ENCODE peak calls at places on chromosomes 13 and 19, in six cellular contexts. One of them, this sample, is unnamed.

GRCh38 chr13:38980628-38981078 is 10.0 kb downstream of the STOML3 start:
- DNase-seq in kidney: no peak
- DNase-seq in pancreas: no peak
- DNase-seq in AG04450: no peak
- DNase-seq in brain microvascular endothelial cell: no peak
- DNase-seq in breast epithelium: no peak
- DNase-seq in this sample: no peak

GRCh38 chr13:112060899-112061366 is 6.0 kb upstream of the SOX1 start:
- DNase-seq in AG04450: no peak
- DNase-seq in breast epithelium: no peak
- DNase-seq in brain microvascular endothelial cell: no peak
- DNase-seq in pancreas: no peak
- DNase-seq in kidney: no peak
- DNase-seq in this sample: no peak

GRCh38 chr13:113535381-113535781 is 44.9 kb upstream of the DCUN1D2 start:
- DNase-seq in breast epithelium: no peak
- DNase-seq in pancreas: no peak
- DNase-seq in brain microvascular endothelial cell: no peak
- DNase-seq in kidney: peak; percentile 37
- DNase-seq in AG04450: no peak
- DNase-seq in this sample: no peak

GRCh38 chr13:41905600-41906254 is 55.2 kb downstream of the VWA8 start:
- DNase-seq in brain microvascular endothelial cell: no peak
- DNase-seq in pancreas: no peak
- DNase-seq in kidney: no peak
- DNase-seq in breast epithelium: no peak
- DNase-seq in AG04450: no peak
- DNase-seq in this sample: no peak

GRCh38 chr19:1407662-1408299 is 395 bp downstream of the DAZAP1 start:
- DNase-seq in breast epithelium: no peak
- DNase-seq in kidney: peak; percentile 90
- DNase-seq in AG04450: no peak
- DNase-seq in pancreas: peak; percentile 65
- DNase-seq in brain microvascular endothelial cell: no peak
- DNase-seq in this sample: peak; percentile 77

GRCh38 chr19:50750010-50750409 is 20.3 kb upstream of the GPR32 start:
- DNase-seq in AG04450: no peak
- DNase-seq in breast epithelium: no peak
- DNase-seq in kidney: no peak
- DNase-seq in pancreas: no peak
- DNase-seq in brain microvascular endothelial cell: no peak
- DNase-seq in this sample: no peak

GRCh38 chr13:109996404-109996960 is 210.1 kb upstream of the IRS2 start:
- DNase-seq in AG04450: no peak
- DNase-seq in brain microvascular endothelial cell: no peak
- DNase-seq in kidney: no peak
- DNase-seq in pancreas: no peak
- DNase-seq in breast epithelium: no peak
- DNase-seq in this sample: no peak

GRCh38 chr19:3494559-3494958 is 5.9 kb downstream of the DOHH start:
- DNase-seq in kidney: no peak
- DNase-seq in pancreas: no peak
- DNase-seq in brain microvascular endothelial cell: no peak
- DNase-seq in breast epithelium: peak; percentile 66
- DNase-seq in AG04450: no peak
- DNase-seq in this sample: no peak

GRCh38 chr19:6903446-6903845 is 16.1 kb downstream of the ADGRE1 start:
- DNase-seq in brain microvascular endothelial cell: no peak
- DNase-seq in kidney: no peak
- DNase-seq in breast epithelium: no peak
- DNase-seq in pancreas: no peak
- DNase-seq in AG04450: no peak
- DNase-seq in this sample: no peak

GRCh38 chr19:17107546-17108452 is 32.2 kb downstream of the MYO9B start:
- DNase-seq in kidney: peak; percentile 94
- DNase-seq in brain microvascular endothelial cell: peak; percentile 95
- DNase-seq in AG04450: peak; percentile 83
- DNase-seq in breast epithelium: peak; percentile 90
- DNase-seq in pancreas: peak; percentile 52
- DNase-seq in this sample: peak; percentile 92

GRCh38 chr13:106417467-106418110 is 117.9 kb downstream of the EFNB2 start:
- DNase-seq in brain microvascular endothelial cell: no peak
- DNase-seq in AG04450: no peak
- DNase-seq in kidney: no peak
- DNase-seq in breast epithelium: no peak
- DNase-seq in pancreas: no peak
- DNase-seq in this sample: no peak

GRCh38 chr19:6668696-6669095 is 1.3 kb downstream of the TNFSF14 start:
- DNase-seq in AG04450: no peak
- DNase-seq in pancreas: no peak
- DNase-seq in kidney: no peak
- DNase-seq in breast epithelium: no peak
- DNase-seq in brain microvascular endothelial cell: no peak
- DNase-seq in this sample: no peak

GRCh38 chr13:38879278-38879677 is 111.4 kb downstream of the STOML3 start:
- DNase-seq in brain microvascular endothelial cell: peak; percentile 55
- DNase-seq in pancreas: no peak
- DNase-seq in breast epithelium: no peak
- DNase-seq in kidney: no peak
- DNase-seq in AG04450: no peak
- DNase-seq in this sample: no peak

GRCh38 chr13:36428083-36428482 is 4.2 kb upstream of the CCNA1 start:
- DNase-seq in AG04450: no peak
- DNase-seq in pancreas: no peak
- DNase-seq in breast epithelium: no peak
- DNase-seq in brain microvascular endothelial cell: no peak
- DNase-seq in kidney: no peak
- DNase-seq in this sample: no peak

GRCh38 chr19:33344210-33344609 is 29.3 kb upstream of the CEBPG start:
- DNase-seq in brain microvascular endothelial cell: no peak
- DNase-seq in AG04450: no peak
- DNase-seq in kidney: no peak
- DNase-seq in pancreas: no peak
- DNase-seq in breast epithelium: no peak
- DNase-seq in this sample: peak; percentile 51

GRCh38 chr19:8654591-8655339 is 24.3 kb downstream of the NFILZ start:
- DNase-seq in pancreas: peak; percentile 42
- DNase-seq in kidney: peak; percentile 84
- DNase-seq in breast epithelium: no peak
- DNase-seq in brain microvascular endothelial cell: no peak
- DNase-seq in AG04450: no peak
- DNase-seq in this sample: peak; percentile 35

GRCh38 chr19:8132858-8133458 is 16.4 kb downstream of the FBN3 start:
- DNase-seq in AG04450: no peak
- DNase-seq in breast epithelium: no peak
- DNase-seq in brain microvascular endothelial cell: no peak
- DNase-seq in kidney: no peak
- DNase-seq in pancreas: no peak
- DNase-seq in this sample: no peak

GRCh38 chr13:40477623-40478608 is 188.5 kb downstream of the FOXO1 start:
- DNase-seq in brain microvascular endothelial cell: peak; percentile 24
- DNase-seq in breast epithelium: no peak
- DNase-seq in pancreas: no peak
- DNase-seq in kidney: no peak
- DNase-seq in AG04450: no peak
- DNase-seq in this sample: peak; percentile 49

GRCh38 chr19:43777163-43777700 is 3.5 kb downstream of the KCNN4 start:
- DNase-seq in breast epithelium: no peak
- DNase-seq in AG04450: no peak
- DNase-seq in pancreas: no peak
- DNase-seq in brain microvascular endothelial cell: no peak
- DNase-seq in kidney: no peak
- DNase-seq in this sample: peak; percentile 53

GRCh38 chr13:106391271-106391670 is 144.2 kb downstream of the EFNB2 start:
- DNase-seq in kidney: no peak
- DNase-seq in AG04450: no peak
- DNase-seq in pancreas: no peak
- DNase-seq in brain microvascular endothelial cell: no peak
- DNase-seq in breast epithelium: no peak
- DNase-seq in this sample: no peak

GRCh38 chr19:32022946-32023832 is 322.2 kb upstream of the ZNF507 start:
- DNase-seq in pancreas: no peak
- DNase-seq in AG04450: no peak
- DNase-seq in breast epithelium: no peak
- DNase-seq in brain microvascular endothelial cell: no peak
- DNase-seq in kidney: peak; percentile 72
- DNase-seq in this sample: no peak

GRCh38 chr13:25276748-25277147 is 10.5 kb downstream of the MTMR6 start:
- DNase-seq in AG04450: no peak
- DNase-seq in pancreas: no peak
- DNase-seq in breast epithelium: no peak
- DNase-seq in kidney: no peak
- DNase-seq in brain microvascular endothelial cell: peak; percentile 48
- DNase-seq in this sample: no peak

GRCh38 chr19:2503521-2504109 is 27.7 kb downstream of the GADD45B start:
- DNase-seq in breast epithelium: no peak
- DNase-seq in brain microvascular endothelial cell: peak; percentile 75
- DNase-seq in kidney: no peak
- DNase-seq in AG04450: no peak
- DNase-seq in pancreas: no peak
- DNase-seq in this sample: no peak

GRCh38 chr13:27487776-27488175 is 37.4 kb upstream of the MTIF3 start:
- DNase-seq in kidney: no peak
- DNase-seq in AG04450: no peak
- DNase-seq in breast epithelium: no peak
- DNase-seq in pancreas: no peak
- DNase-seq in brain microvascular endothelial cell: no peak
- DNase-seq in this sample: no peak

GRCh38 chr13:84867246-84867645 is 932.0 kb downstream of the SLITRK6 start:
- DNase-seq in breast epithelium: no peak
- DNase-seq in pancreas: no peak
- DNase-seq in kidney: no peak
- DNase-seq in brain microvascular endothelial cell: no peak
- DNase-seq in AG04450: no peak
- DNase-seq in this sample: no peak

GRCh38 chr13:37618554-37618953 is 20.0 kb upstream of the POSTN start:
- DNase-seq in AG04450: no peak
- DNase-seq in pancreas: no peak
- DNase-seq in brain microvascular endothelial cell: peak; percentile 45
- DNase-seq in kidney: no peak
- DNase-seq in breast epithelium: no peak
- DNase-seq in this sample: no peak

GRCh38 chr13:94249512-94249911 is 230.0 kb downstream of the DCT start:
- DNase-seq in kidney: no peak
- DNase-seq in brain microvascular endothelial cell: peak; percentile 92
- DNase-seq in AG04450: peak; percentile 42
- DNase-seq in breast epithelium: no peak
- DNase-seq in pancreas: no peak
- DNase-seq in this sample: no peak

GRCh38 chr19:7927605-7928333 is 1.8 kb upstream of the CTXN1 start:
- DNase-seq in kidney: peak; percentile 83
- DNase-seq in AG04450: no peak
- DNase-seq in brain microvascular endothelial cell: no peak
- DNase-seq in breast epithelium: peak; percentile 67
- DNase-seq in pancreas: peak; percentile 30
- DNase-seq in this sample: peak; percentile 22

GRCh38 chr19:5818594-5818993 is 13.7 kb downstream of the NRTN start:
- DNase-seq in AG04450: no peak
- DNase-seq in breast epithelium: no peak
- DNase-seq in kidney: no peak
- DNase-seq in pancreas: no peak
- DNase-seq in brain microvascular endothelial cell: no peak
- DNase-seq in this sample: no peak

DNA sequence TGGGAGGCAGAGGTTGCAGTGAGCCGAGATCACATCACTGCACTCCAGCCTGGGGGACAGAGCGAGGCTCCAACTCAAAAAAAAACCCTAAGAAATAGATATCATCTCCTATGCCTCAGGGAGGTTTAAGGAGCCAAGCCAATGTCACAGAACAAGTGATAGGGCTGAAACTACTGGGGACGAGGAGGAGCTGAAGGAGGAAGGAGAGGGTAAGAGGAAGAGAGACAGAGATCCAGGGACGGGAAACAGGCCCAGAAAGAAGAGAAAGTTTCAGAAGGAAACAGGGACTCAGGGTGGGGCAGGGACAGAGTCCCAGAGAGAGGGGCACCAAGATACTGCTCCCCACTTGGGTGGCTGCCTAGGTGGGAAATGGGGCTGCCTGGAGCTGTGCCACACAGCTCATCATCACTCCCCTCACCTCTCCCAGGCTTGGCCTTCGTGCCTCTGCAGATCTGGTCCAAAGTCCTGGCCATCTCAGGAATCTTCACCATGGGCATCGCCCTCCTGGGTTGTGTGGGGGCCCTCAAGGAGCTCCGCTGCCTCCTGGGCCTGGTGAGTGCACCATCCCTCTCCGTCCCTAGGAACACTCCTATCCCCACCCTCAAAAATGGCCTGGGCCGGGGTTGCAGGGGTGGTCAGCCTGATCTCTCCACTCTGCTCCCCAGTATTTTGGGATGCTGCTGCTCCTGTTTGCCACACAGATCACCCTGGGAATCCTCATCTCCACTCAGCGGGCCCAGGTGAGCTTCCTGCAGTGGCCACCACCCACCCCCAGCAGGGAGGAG is 1.5 kb downstream of the CD37 start:
- DNase-seq in AG04450: no peak
- DNase-seq in breast epithelium: peak; percentile 13
- DNase-seq in brain microvascular endothelial cell: no peak
- DNase-seq in pancreas: no peak
- DNase-seq in kidney: no peak
- DNase-seq in this sample: no peak
- H3K27ac ChIP-seq in AG04450: no peak overlapping the region
- H3K27ac ChIP-seq in breast epithelium: no peak overlapping the region
- H3K27ac ChIP-seq in brain microvascular endothelial cell: no peak overlapping the region
- H3K27ac ChIP-seq in pancreas: no peak overlapping the region
- H3K27ac ChIP-seq in kidney: no peak overlapping the region
- H3K27ac ChIP-seq in this sample: no peak overlapping the region

DNA sequence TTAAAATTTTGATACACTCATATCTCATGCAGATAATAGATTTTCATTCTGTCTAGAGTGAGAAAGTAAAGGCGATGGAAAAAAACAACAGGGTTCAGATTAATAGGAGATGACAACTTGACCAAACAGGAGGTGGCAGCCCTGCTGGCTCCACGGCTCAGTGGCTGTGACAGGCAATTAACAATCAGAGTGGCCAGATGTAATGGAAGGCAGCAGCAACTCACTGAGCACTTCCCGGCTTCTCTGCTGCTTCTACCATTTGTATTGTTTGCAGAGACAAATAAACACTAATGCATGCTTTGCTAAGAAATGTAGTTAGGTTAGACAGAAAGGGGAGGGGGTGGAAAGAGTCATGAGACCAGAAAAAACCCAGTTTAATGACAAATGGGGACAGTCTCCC is 473.0 kb upstream of the SLC10A2 start:
- DNase-seq in AG04450: no peak
- DNase-seq in kidney: no peak
- DNase-seq in breast epithelium: no peak
- DNase-seq in pancreas: no peak
- DNase-seq in brain microvascular endothelial cell: no peak
- DNase-seq in this sample: no peak
- TF ChIP-seq CTCF in AG04450: no peak
- TF ChIP-seq CTCF in kidney: no peak
- TF ChIP-seq CTCF in breast epithelium: no peak
- TF ChIP-seq CTCF in pancreas: no peak
- TF ChIP-seq CTCF in brain microvascular endothelial cell: no peak
- TF ChIP-seq CTCF in this sample: no peak

GRCh38 chr19:30083125-30083681 is 141.2 kb downstream of the URI1 start:
- DNase-seq in pancreas: no peak
- DNase-seq in breast epithelium: no peak
- DNase-seq in AG04450: no peak
- DNase-seq in kidney: peak; percentile 43
- DNase-seq in brain microvascular endothelial cell: no peak
- DNase-seq in this sample: peak; percentile 29
- H3K27ac ChIP-seq in pancreas: no peak overlapping the region
- H3K27ac ChIP-seq in breast epithelium: no peak overlapping the region
- H3K27ac ChIP-seq in AG04450: no peak overlapping the region
- H3K27ac ChIP-seq in kidney: no peak overlapping the region
- H3K27ac ChIP-seq in brain microvascular endothelial cell: no peak overlapping the region
- H3K27ac ChIP-seq in this sample: no peak overlapping the region

GRCh38 chr19:18428837-18429674 is 8.9 kb downstream of the ISYNA1 start:
- DNase-seq in kidney: peak; percentile 95
- DNase-seq in brain microvascular endothelial cell: peak; percentile 83
- DNase-seq in AG04450: no peak
- DNase-seq in breast epithelium: no peak
- DNase-seq in pancreas: peak; percentile 50
- DNase-seq in this sample: peak; percentile 70
- TF ChIP-seq CTCF in kidney: no peak
- TF ChIP-seq CTCF in brain microvascular endothelial cell: peak; percentile 21
- TF ChIP-seq CTCF in AG04450: no peak
- TF ChIP-seq CTCF in breast epithelium: no peak
- TF ChIP-seq CTCF in pancreas: no peak
- TF ChIP-seq CTCF in this sample: no peak

This sample was measured in psoas muscle.